ENCODE peak calls at places on chromosomes 4 and X, in six cellular contexts. One of them, this sample, is unnamed.

GRCh38 chr4:39353478-39354177 is 12.5 kb downstream of the RFC1 start:
- DNase-seq in A549: peak
- DNase-seq in kidney epithelial cell: no peak
- DNase-seq in astrocyte: peak
- DNase-seq in bronchial epithelial cell: peak
- DNase-seq in H9: no peak
- DNase-seq in this sample: no peak

GRCh38 chrX:1518512-1518911 is 18.5 kb downstream of the P2RY8 start:
- DNase-seq in A549: no peak
- DNase-seq in kidney epithelial cell: no peak
- DNase-seq in astrocyte: no peak
- DNase-seq in bronchial epithelial cell: no peak
- DNase-seq in H9: no peak
- DNase-seq in this sample: no peak

GRCh38 chrX:150959557-150959956 is 23.6 kb upstream of the HMGB3 start:
- DNase-seq in A549: no peak
- DNase-seq in kidney epithelial cell: no peak
- DNase-seq in astrocyte: no peak
- DNase-seq in bronchial epithelial cell: no peak
- DNase-seq in H9: no peak
- DNase-seq in this sample: no peak

GRCh38 chrX:13005671-13006473 is 31.0 kb downstream of the TMSB4X start:
- DNase-seq in A549: no peak
- DNase-seq in kidney epithelial cell: no peak
- DNase-seq in astrocyte: peak
- DNase-seq in bronchial epithelial cell: no peak
- DNase-seq in H9: no peak
- DNase-seq in this sample: no peak

GRCh38 chr4:1723131-1723801 is 1.9 kb downstream of the TACC3 start:
- DNase-seq in A549: no peak
- DNase-seq in kidney epithelial cell: no peak
- DNase-seq in astrocyte: no peak
- DNase-seq in bronchial epithelial cell: peak
- DNase-seq in H9: no peak
- DNase-seq in this sample: no peak

GRCh38 chr4:187799735-187800134 is 195.8 kb upstream of the ZFP42 start:
- DNase-seq in A549: no peak
- DNase-seq in kidney epithelial cell: no peak
- DNase-seq in astrocyte: no peak
- DNase-seq in bronchial epithelial cell: no peak
- DNase-seq in H9: no peak
- DNase-seq in this sample: no peak

GRCh38 chr4:83342476-83342875 is 7.8 kb upstream of the HPSE start:
- DNase-seq in A549: no peak
- DNase-seq in kidney epithelial cell: no peak
- DNase-seq in astrocyte: no peak
- DNase-seq in bronchial epithelial cell: no peak
- DNase-seq in H9: no peak
- DNase-seq in this sample: no peak

GRCh38 chrX:29687687-29688086 is 527.7 kb upstream of the MAGEB2 start:
- DNase-seq in A549: peak
- DNase-seq in kidney epithelial cell: no peak
- DNase-seq in astrocyte: peak
- DNase-seq in bronchial epithelial cell: peak
- DNase-seq in H9: no peak
- DNase-seq in this sample: no peak

GRCh38 chrX:39381446-39381845 is 580.2 kb downstream of the MID1IP1 start:
- DNase-seq in A549: no peak
- DNase-seq in kidney epithelial cell: no peak
- DNase-seq in astrocyte: no peak
- DNase-seq in bronchial epithelial cell: no peak
- DNase-seq in H9: no peak
- DNase-seq in this sample: no peak

GRCh38 chr4:25563071-25563564 is 92.5 kb upstream of the SLC34A2 start:
- DNase-seq in A549: peak
- DNase-seq in kidney epithelial cell: no peak
- DNase-seq in astrocyte: no peak
- DNase-seq in bronchial epithelial cell: peak
- DNase-seq in H9: no peak
- DNase-seq in this sample: peak

GRCh38 chr4:20253799-20254409 is 2.2 kb downstream of the SLIT2 start:
- DNase-seq in A549: no peak
- DNase-seq in kidney epithelial cell: no peak
- DNase-seq in astrocyte: peak
- DNase-seq in bronchial epithelial cell: no peak
- DNase-seq in H9: peak
- DNase-seq in this sample: peak

GRCh38 chr4:182738283-182739047 is 178.7 kb downstream of the DCTD start:
- DNase-seq in A549: no peak
- DNase-seq in kidney epithelial cell: no peak
- DNase-seq in astrocyte: no peak
- DNase-seq in bronchial epithelial cell: peak
- DNase-seq in H9: no peak
- DNase-seq in this sample: no peak

GRCh38 chrX:3585719-3586118 is 127.7 kb downstream of the PRKX start:
- DNase-seq in A549: no peak
- DNase-seq in kidney epithelial cell: no peak
- DNase-seq in astrocyte: no peak
- DNase-seq in bronchial epithelial cell: no peak
- DNase-seq in H9: no peak
- DNase-seq in this sample: no peak

GRCh38 chrX:9146657-9147056 is 112.7 kb upstream of the FAM9B start:
- DNase-seq in A549: no peak
- DNase-seq in kidney epithelial cell: no peak
- DNase-seq in astrocyte: no peak
- DNase-seq in bronchial epithelial cell: no peak
- DNase-seq in H9: no peak
- DNase-seq in this sample: no peak

GRCh38 chrX:77415161-77415560 is 32.0 kb upstream of the FGF16 start:
- DNase-seq in A549: no peak
- DNase-seq in kidney epithelial cell: no peak
- DNase-seq in astrocyte: no peak
- DNase-seq in bronchial epithelial cell: no peak
- DNase-seq in H9: no peak
- DNase-seq in this sample: no peak

GRCh38 chrX:6778547-6779231 is 243.8 kb upstream of the VCX3A start:
- DNase-seq in A549: no peak
- DNase-seq in kidney epithelial cell: no peak
- DNase-seq in astrocyte: no peak
- DNase-seq in bronchial epithelial cell: no peak
- DNase-seq in H9: peak
- DNase-seq in this sample: no peak

GRCh38 chr4:628821-629635 is 3.7 kb downstream of the PDE6B start:
- DNase-seq in A549: no peak
- DNase-seq in kidney epithelial cell: no peak
- DNase-seq in astrocyte: no peak
- DNase-seq in bronchial epithelial cell: no peak
- DNase-seq in H9: peak
- DNase-seq in this sample: no peak

GRCh38 chr4:24642941-24643628 is 58.7 kb upstream of the DHX15 start:
- DNase-seq in A549: peak
- DNase-seq in kidney epithelial cell: peak
- DNase-seq in astrocyte: peak
- DNase-seq in bronchial epithelial cell: peak
- DNase-seq in H9: no peak
- DNase-seq in this sample: no peak

GRCh38 chrX:51568586-51568985 is 50.1 kb downstream of the CENPVL3 start:
- DNase-seq in A549: peak
- DNase-seq in kidney epithelial cell: no peak
- DNase-seq in astrocyte: peak
- DNase-seq in bronchial epithelial cell: peak
- DNase-seq in H9: no peak
- DNase-seq in this sample: no peak

GRCh38 chr4:22514431-22514830 is 1.4 kb downstream of the ADGRA3 start:
- DNase-seq in A549: no peak
- DNase-seq in kidney epithelial cell: no peak
- DNase-seq in astrocyte: peak
- DNase-seq in bronchial epithelial cell: no peak
- DNase-seq in H9: no peak
- DNase-seq in this sample: no peak

GRCh38 chr4:2860391-2861348 is 17.0 kb downstream of the ADD1 start:
- DNase-seq in A549: no peak
- DNase-seq in kidney epithelial cell: no peak
- DNase-seq in astrocyte: peak
- DNase-seq in bronchial epithelial cell: peak
- DNase-seq in H9: peak
- DNase-seq in this sample: no peak

GRCh38 chrX:3362956-3363355 is 16.5 kb upstream of the MXRA5 start:
- DNase-seq in A549: no peak
- DNase-seq in kidney epithelial cell: no peak
- DNase-seq in astrocyte: no peak
- DNase-seq in bronchial epithelial cell: peak
- DNase-seq in H9: no peak
- DNase-seq in this sample: no peak

GRCh38 chrX:88621278-88621677 is 125.7 kb upstream of the CPXCR1 start:
- DNase-seq in A549: no peak
- DNase-seq in kidney epithelial cell: no peak
- DNase-seq in astrocyte: no peak
- DNase-seq in bronchial epithelial cell: no peak
- DNase-seq in H9: no peak
- DNase-seq in this sample: no peak

GRCh38 chr4:17758459-17758858 is 23.0 kb downstream of the FAM184B start:
- DNase-seq in A549: no peak
- DNase-seq in kidney epithelial cell: no peak
- DNase-seq in astrocyte: no peak
- DNase-seq in bronchial epithelial cell: no peak
- DNase-seq in H9: no peak
- DNase-seq in this sample: peak

DNA sequence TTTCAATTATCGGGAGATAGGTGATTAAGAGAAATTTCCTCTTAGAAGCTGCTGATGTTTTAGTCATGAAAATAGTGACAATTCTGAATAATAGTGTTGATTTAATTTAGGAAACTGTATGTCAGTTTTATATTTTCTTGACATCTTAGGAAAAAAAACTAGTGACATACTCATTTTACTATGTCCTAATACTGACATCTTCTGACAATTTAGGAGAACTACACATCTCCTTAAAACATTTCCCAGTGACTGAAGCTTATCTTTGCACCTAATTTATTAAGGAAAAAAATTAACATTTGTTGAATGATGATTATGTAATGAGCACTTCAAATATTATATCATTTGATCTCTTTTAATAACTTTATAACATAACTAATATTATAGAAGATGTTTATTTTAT is 42.0 kb upstream of the RBMXL3 start:
- DNase-seq in A549: peak
- DNase-seq in kidney epithelial cell: no peak
- DNase-seq in astrocyte: peak
- DNase-seq in bronchial epithelial cell: peak
- DNase-seq in H9: no peak
- DNase-seq in this sample: no peak
- TF ChIP-seq CTCF in A549: peak
- TF ChIP-seq CTCF in kidney epithelial cell: peak
- TF ChIP-seq CTCF in astrocyte: peak
- TF ChIP-seq CTCF in bronchial epithelial cell: peak
- TF ChIP-seq CTCF in H9: peak
- TF ChIP-seq CTCF in this sample: no peak

GRCh38 chr4:159594576-159594975 is 491.7 kb downstream of the RAPGEF2 start:
- DNase-seq in A549: no peak
- DNase-seq in kidney epithelial cell: no peak
- DNase-seq in astrocyte: no peak
- DNase-seq in bronchial epithelial cell: no peak
- DNase-seq in H9: no peak
- DNase-seq in this sample: no peak
- TF ChIP-seq CTCF in A549: no peak
- TF ChIP-seq CTCF in kidney epithelial cell: no peak
- TF ChIP-seq CTCF in astrocyte: no peak
- TF ChIP-seq CTCF in bronchial epithelial cell: no peak
- TF ChIP-seq CTCF in H9: no peak
- TF ChIP-seq CTCF in this sample: no peak

GRCh38 chr4:176794151-176794550 is 1.4 kb upstream of the VEGFC start:
- DNase-seq in A549: peak
- DNase-seq in kidney epithelial cell: no peak
- DNase-seq in astrocyte: peak
- DNase-seq in bronchial epithelial cell: peak
- DNase-seq in H9: no peak
- DNase-seq in this sample: no peak

GRCh38 chr4:176794651-176795050 is 1.9 kb upstream of the VEGFC start:
- DNase-seq in A549: no peak
- DNase-seq in kidney epithelial cell: no peak
- DNase-seq in astrocyte: no peak
- DNase-seq in bronchial epithelial cell: peak
- DNase-seq in H9: no peak
- DNase-seq in this sample: no peak

GRCh38 chr4:176791591-176792347 is 953 bp downstream of the VEGFC start:
- DNase-seq in A549: peak
- DNase-seq in kidney epithelial cell: no peak
- DNase-seq in astrocyte: no peak
- DNase-seq in bronchial epithelial cell: peak
- DNase-seq in H9: peak
- DNase-seq in this sample: peak

GRCh38 chr4:176792348-176793059 is at the start of gene VEGFC:
- DNase-seq in A549: peak
- DNase-seq in kidney epithelial cell: no peak
- DNase-seq in astrocyte: no peak
- DNase-seq in bronchial epithelial cell: peak
- DNase-seq in H9: peak
- DNase-seq in this sample: peak

DNA sequence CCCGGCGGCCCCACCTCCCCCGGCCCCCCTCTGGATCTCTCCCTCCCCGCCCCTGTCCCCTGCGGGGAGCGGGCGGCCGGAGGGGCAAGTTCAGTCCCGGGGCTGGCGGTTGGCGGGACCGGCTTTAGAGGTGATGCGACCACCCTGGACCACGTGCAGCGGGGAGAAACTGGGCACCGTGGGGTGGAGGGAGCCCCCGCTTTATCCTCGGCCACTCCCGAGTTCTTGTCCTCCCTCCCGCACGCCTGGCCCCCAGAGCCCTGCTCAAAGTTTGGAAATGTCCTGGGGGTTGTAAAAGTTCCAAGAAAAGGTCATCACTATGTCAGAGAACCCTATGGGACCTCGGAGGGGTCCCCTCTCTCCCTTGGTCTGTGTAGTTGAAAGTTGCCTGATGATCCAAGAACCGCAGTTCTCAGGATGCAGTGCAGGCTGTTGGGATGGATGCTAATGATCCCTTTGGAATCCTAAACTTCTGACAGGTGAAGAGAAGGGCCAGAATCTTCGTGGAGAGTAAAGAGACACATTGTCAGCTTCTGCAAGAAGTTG is 411 bp upstream of the VEGFC start:
- DNase-seq in A549: no peak
- DNase-seq in kidney epithelial cell: no peak
- DNase-seq in astrocyte: no peak
- DNase-seq in bronchial epithelial cell: no peak
- DNase-seq in H9: no peak
- DNase-seq in this sample: no peak
- TF ChIP-seq CTCF in A549: no peak
- TF ChIP-seq CTCF in kidney epithelial cell: no peak
- TF ChIP-seq CTCF in astrocyte: no peak
- TF ChIP-seq CTCF in bronchial epithelial cell: no peak
- TF ChIP-seq CTCF in H9: no peak
- TF ChIP-seq CTCF in this sample: no peak

DNA sequence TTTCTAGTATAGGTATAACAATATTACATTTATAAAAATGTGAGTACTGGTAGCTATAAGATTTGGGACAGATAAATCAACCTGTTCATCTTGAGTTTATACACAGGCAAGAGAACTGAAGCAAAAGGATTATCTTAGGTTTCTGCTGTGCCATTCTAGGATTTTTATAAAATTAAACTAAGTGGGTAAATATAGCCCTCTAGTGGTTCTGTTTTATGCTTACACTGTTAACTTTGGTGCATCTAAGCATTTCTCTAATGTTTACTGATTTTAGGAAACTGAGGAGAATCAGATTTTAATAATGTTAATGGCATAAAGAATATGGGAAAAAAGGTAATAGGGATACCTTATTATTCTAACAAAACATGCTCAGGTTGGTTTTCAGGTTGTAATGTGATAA is 1.1 kb upstream of the RRH start:
- DNase-seq in A549: no peak
- DNase-seq in kidney epithelial cell: no peak
- DNase-seq in astrocyte: no peak
- DNase-seq in bronchial epithelial cell: peak
- DNase-seq in H9: no peak
- DNase-seq in this sample: no peak
- TF ChIP-seq CTCF in A549: peak
- TF ChIP-seq CTCF in kidney epithelial cell: peak
- TF ChIP-seq CTCF in astrocyte: peak
- TF ChIP-seq CTCF in bronchial epithelial cell: peak
- TF ChIP-seq CTCF in H9: peak
- TF ChIP-seq CTCF in this sample: peak

This sample was measured in WERI-Rb-1.